ENCODE peak calls at places on chromosomes 13 and 19, in seven cellular contexts. H is body of pancreas, M is neural progenitor cell, V is aorta, L is A549, C is PC-3, R is fibroblast of lung. G is an unnamed sample.

GRCh38 chr13:104843328-104843727 is 1692.1 kb downstream of the EFNB2 start:
- DNase-seq in M (no peak), H (no peak), V (no peak), R (no peak), L (no peak), C (no peak), G (no peak)

GRCh38 chr13:95296326-95296939 is 4.8 kb downstream of the ABCC4 start:
- DNase-seq in M (peak; percentile 65), V (no peak), H (peak; percentile 66), L (peak; percentile 49), R (no peak), C (peak; percentile 54), G (peak; percentile 66)

GRCh38 chr13:113552786-113553540 is 31.6 kb upstream of the TFDP1 start:
- DNase-seq in M (no peak), V (peak; percentile 55), L (no peak), R (no peak), H (no peak), C (no peak), G (no peak)

GRCh38 chr13:42746846-42747245 is 34.5 kb upstream of the FAM216B start:
- DNase-seq in L (no peak), V (no peak), R (no peak), C (peak; percentile 6), H (no peak), M (no peak), G (no peak)

GRCh38 chr19:10699650-10700335 is 1.4 kb upstream of the QTRT1 start:
- DNase-seq in V (no peak), R (peak; percentile 63), H (peak; percentile 70), L (peak; percentile 40), C (peak; percentile 85), M (peak; percentile 70), G (peak; percentile 57)

GRCh38 chr13:90302113-90302512 is 1045.4 kb upstream of the MIR17HG start:
- DNase-seq in R (peak; percentile 73), H (no peak), M (no peak), C (no peak), V (no peak), L (no peak), G (no peak)

GRCh38 chr19:339262-339887 is 5.2 kb downstream of the MIER2 start:
- DNase-seq in V (no peak), R (no peak), M (no peak), C (no peak), L (no peak), H (no peak), G (no peak)

GRCh38 chr19:4705413-4706131 is 18.1 kb downstream of the DPP9 start:
- DNase-seq in R (peak; percentile 43), M (no peak), H (no peak), V (no peak), L (no peak), C (no peak), G (peak; percentile 22)

GRCh38 chr19:12868540-12869112 is 12.6 kb downstream of the DNASE2 start:
- DNase-seq in C (peak; percentile 36), V (no peak), M (no peak), L (no peak), R (no peak), H (no peak), G (no peak)

GRCh38 chr13:34886987-34887386 is 55.1 kb upstream of the NBEA start:
- DNase-seq in H (no peak), C (peak; percentile 68), L (no peak), M (no peak), R (no peak), V (no peak), G (no peak)

GRCh38 chr19:11338569-11339253 is 746 bp downstream of the RAB3D start:
- DNase-seq in R (no peak), L (no peak), C (peak; percentile 44), H (no peak), V (no peak), M (no peak), G (peak; percentile 12)

GRCh38 chr13:114131581-114132418 is 623 bp downstream of the RASA3 start:
- DNase-seq in L (peak; percentile 15), C (no peak), H (no peak), R (peak; percentile 31), V (peak; percentile 82), M (peak; percentile 64), G (no peak)

GRCh38 chr19:49315111-49315510 is 9.9 kb downstream of the SLC6A16 start:
- DNase-seq in M (peak; percentile 44), V (no peak), R (no peak), C (no peak), H (no peak), L (no peak), G (no peak)
- H3K4me1 ChIP-seq in M (peaks cover 6% of the 10 kb centered on the region), V (no peaks in the 10 kb centered on the region), R (no peaks in the 10 kb centered on the region), C (no peaks in the 10 kb centered on the region), H (no peaks in the 10 kb centered on the region), L (no peaks in the 10 kb centered on the region), G (no peaks in the 10 kb centered on the region)

GRCh38 chr13:44523176-44524017 is 52.7 kb downstream of the TSC22D1 start:
- DNase-seq in R (peak; percentile 44), M (no peak), C (peak; percentile 72), V (no peak), H (peak; percentile 27), L (peak; percentile 13), G (no peak)
- H3K4me1 ChIP-seq in R (peaks cover 7% of the 10 kb centered on the region), M (peaks cover 13% of the 10 kb centered on the region), C (peaks cover 24% of the 10 kb centered on the region), V (peaks cover 4% of the 10 kb centered on the region), H (peaks cover 17% of the 10 kb centered on the region), L (peaks cover 34% of the 10 kb centered on the region), G (no peaks in the 10 kb centered on the region)

GRCh38 chr19:14375582-14376291 is 5.5 kb upstream of the ADGRE5 start:
- DNase-seq in M (no peak), H (no peak), V (no peak), C (no peak), R (no peak), L (no peak), G (no peak)

GRCh38 chr19:14383556-14383897 is 2.3 kb downstream of the ADGRE5 start:
- DNase-seq in M (no peak), R (peak; percentile 67), H (no peak), V (no peak), C (peak; percentile 41), L (no peak), G (no peak)

GRCh38 chr19:14381689-14382474 is 638 bp downstream of the ADGRE5 start:
- DNase-seq in C (peak; percentile 69), M (no peak), H (peak; percentile 85), R (peak; percentile 44), L (no peak), V (no peak), G (peak; percentile 88)

GRCh38 chr19:14375055-14375581 is 6.1 kb upstream of the ADGRE5 start:
- DNase-seq in R (no peak), C (no peak), V (no peak), H (peak; percentile 73), L (no peak), M (no peak), G (peak; percentile 80)

GRCh38 chr19:14378890-14379289 is 2.4 kb upstream of the ADGRE5 start:
- DNase-seq in M (no peak), H (no peak), R (no peak), L (no peak), V (no peak), C (no peak), G (no peak)
- H3K4me1 ChIP-seq in M (peaks cover 28% of the 10 kb centered on the region), H (peaks cover 32% of the 10 kb centered on the region), R (peaks cover 13% of the 10 kb centered on the region), L (peaks cover 21% of the 10 kb centered on the region), V (peaks cover 3% of the 10 kb centered on the region), C (peaks cover 27% of the 10 kb centered on the region), G (no peaks in the 10 kb centered on the region)

GRCh38 chr19:15279326-15279904 is 47.2 kb upstream of the EPHX3 start:
- DNase-seq in M (peak; percentile 56), L (no peak), V (no peak), C (no peak), H (no peak), R (no peak), G (no peak)
- H3K4me1 ChIP-seq in M (peaks cover 49% of the 10 kb centered on the region), L (peaks cover 74% of the 10 kb centered on the region), V (peaks cover 5% of the 10 kb centered on the region), C (peaks cover 31% of the 10 kb centered on the region), H (peaks cover 92% of the 10 kb centered on the region), R (peaks cover 38% of the 10 kb centered on the region), G (peaks cover 37% of the 10 kb centered on the region)